ENCODE peak calls at places on chromosome 15, in eight cellular contexts. O is astrocyte of the spinal cord, B is amygdala, W is T1000, Q is MM.1S, S is posterior vena cava, T is RPMI8226, J is GM04503. G is an unnamed sample.
A peak's percentile ranks its signal among the peaks of the same experiment; 100 is the strongest.

GRCh38 chr15:64354683-64355558 is 1.1 kb downstream of the CSNK1G1 start:
- DNase-seq in O (no peak), B (no peak), W (no peak), Q (no peak), S (no peak), T (peak; percentile 38), J (no peak), G (no peak)

GRCh38 chr15:86650084-86650483 is 570.4 kb downstream of the AGBL1 start:
- DNase-seq in O (no peak), B (no peak), W (no peak), Q (peak; percentile 43), S (no peak), T (peak; percentile 11), J (no peak), G (no peak)

GRCh38 chr15:74782596-74783071 is 754 bp downstream of the CSK start:
- DNase-seq in O (no peak), B (no peak), W (no peak), Q (no peak), S (no peak), T (no peak), J (no peak), G (no peak)

GRCh38 chr15:31374986-31375385 is 48.4 kb downstream of the KLF13 start:
- DNase-seq in O (no peak), B (no peak), W (no peak), Q (no peak), S (peak; percentile 64), T (no peak), J (no peak), G (no peak)

GRCh38 chr15:94198633-94199032 is 32.7 kb upstream of the MCTP2 start:
- DNase-seq in O (no peak), B (no peak), W (no peak), Q (no peak), S (no peak), T (no peak), J (no peak), G (no peak)

GRCh38 chr15:38828031-38828532 is 263.5 kb upstream of the RASGRP1 start:
- DNase-seq in O (no peak), B (no peak), W (no peak), Q (no peak), S (no peak), T (no peak), J (no peak), G (no peak)

GRCh38 chr15:43799209-43799944 is 643 bp downstream of the SERINC4 start:
- DNase-seq in O (no peak), B (no peak), W (no peak), Q (no peak), S (no peak), T (no peak), J (no peak), G (no peak)

GRCh38 chr15:39466428-39466827 is 114.5 kb upstream of the THBS1 start:
- DNase-seq in O (no peak), B (no peak), W (no peak), Q (no peak), S (peak; percentile 90), T (no peak), J (no peak), G (no peak)

GRCh38 chr15:63791236-63791635 is 42.5 kb downstream of the HERC1 start:
- DNase-seq in O (peak; percentile 12), B (no peak), W (no peak), Q (no peak), S (no peak), T (no peak), J (no peak), G (no peak)

GRCh38 chr15:27028836-27029482 is 58.0 kb downstream of the GABRG3 start:
- DNase-seq in O (peak; percentile 14), B (no peak), W (no peak), Q (peak; percentile 65), S (no peak), T (peak; percentile 48), J (no peak), G (no peak)

GRCh38 chr15:58762731-58763130 is 8.4 kb upstream of the MINDY2 start:
- DNase-seq in O (no peak), B (no peak), W (no peak), Q (no peak), S (no peak), T (no peak), J (no peak), G (no peak)

GRCh38 chr15:50764331-50765201 is 940 bp downstream of the SPPL2A start:
- DNase-seq in O (peak; percentile 33), B (no peak), W (no peak), Q (peak; percentile 83), S (no peak), T (peak; percentile 73), J (no peak), G (no peak)

GRCh38 chr15:75584121-75584520 is 5.0 kb upstream of the PTPN9 start:
- DNase-seq in O (no peak), B (no peak), W (no peak), Q (no peak), S (no peak), T (no peak), J (no peak), G (no peak)

GRCh38 chr15:66959066-66959465 is 106.3 kb upstream of the SMAD3 start:
- DNase-seq in O (no peak), B (no peak), W (no peak), Q (no peak), S (no peak), T (no peak), J (no peak), G (no peak)

GRCh38 chr15:101091080-101092017 is 160.5 kb downstream of the CHSY1 start:
- DNase-seq in O (peak; percentile 90), B (no peak), W (no peak), Q (no peak), S (peak; percentile 92), T (no peak), J (peak; percentile 77), G (no peak)

GRCh38 chr15:38652998-38653397 is 88.4 kb upstream of the RASGRP1 start:
- DNase-seq in O (no peak), B (no peak), W (no peak), Q (no peak), S (no peak), T (no peak), J (no peak), G (no peak)

GRCh38 chr15:62121273-62122015 is 43.6 kb downstream of the C2CD4B start:
- DNase-seq in O (no peak), B (no peak), W (no peak), Q (peak; percentile 48), S (no peak), T (peak; percentile 71), J (no peak), G (no peak)

GRCh38 chr15:77266708-77267387 is 153.1 kb downstream of the PEAK1 start:
- DNase-seq in O (peak; percentile 96), B (no peak), W (peak; percentile 46), Q (no peak), S (no peak), T (no peak), J (peak; percentile 69), G (no peak)

GRCh38 chr15:63503739-63504246 is 600 bp upstream of the USP3 start:
- DNase-seq in O (peak; percentile 75), B (no peak), W (no peak), Q (peak; percentile 67), S (no peak), T (peak; percentile 84), J (no peak), G (peak; percentile 71)

GRCh38 chr15:64807751-64808222 is 17.7 kb downstream of the PIF1 start:
- DNase-seq in O (no peak), B (no peak), W (no peak), Q (no peak), S (no peak), T (no peak), J (no peak), G (no peak)

GRCh38 chr15:63187589-63188226 is 1.7 kb upstream of the RAB8B start:
- DNase-seq in O (no peak), B (no peak), W (no peak), Q (no peak), S (no peak), T (no peak), J (no peak), G (no peak)

GRCh38 chr15:88746451-88746850 is 56.8 kb upstream of the ACAN start:
- DNase-seq in O (no peak), B (no peak), W (no peak), Q (no peak), S (no peak), T (no peak), J (no peak), G (no peak)

GRCh38 chr15:65110676-65111292 is 4.2 kb downstream of the UBAP1L start:
- DNase-seq in O (peak; percentile 15), B (no peak), W (no peak), Q (no peak), S (no peak), T (no peak), J (no peak), G (no peak)

GRCh38 chr15:48250640-48251076 is 44.6 kb downstream of the SLC12A1 start:
- DNase-seq in O (peak; percentile 82), B (no peak), W (peak; percentile 12), Q (peak; percentile 65), S (no peak), T (peak; percentile 66), J (peak; percentile 27), G (no peak)

GRCh38 chr15:91271565-91272153 is 171.6 kb downstream of the SV2B start:
- DNase-seq in O (peak; percentile 73), B (peak; percentile 28), W (peak; percentile 3), Q (peak; percentile 72), S (no peak), T (peak; percentile 79), J (no peak), G (peak; percentile 17)

GRCh38 chr15:61584410-61584809 is 355.3 kb upstream of the RORA start:
- DNase-seq in O (peak; percentile 5), B (no peak), W (no peak), Q (peak; percentile 20), S (no peak), T (peak; percentile 24), J (no peak), G (no peak)

GRCh38 chr15:92574566-92574965 is 81.0 kb downstream of the FAM174B start:
- DNase-seq in O (no peak), B (no peak), W (no peak), Q (no peak), S (no peak), T (no peak), J (no peak), G (no peak)

GRCh38 chr15:85581495-85581894 is 201.1 kb downstream of the AKAP13 start:
- DNase-seq in O (no peak), B (no peak), W (no peak), Q (no peak), S (peak; percentile 88), T (no peak), J (no peak), G (no peak)

GRCh38 chr15:48643776-48644497 is 1.6 kb downstream of the FBN1 start:
- DNase-seq in O (no peak), B (no peak), W (no peak), Q (no peak), S (no peak), T (no peak), J (no peak), G (no peak)

GRCh38 chr15:28107111-28107893 is 8.2 kb upstream of the OCA2 start:
- DNase-seq in O (peak; percentile 41), B (no peak), W (no peak), Q (no peak), S (peak; percentile 82), T (no peak), J (no peak), G (no peak)

GRCh38 chr15:32704343-32705076 is 13.3 kb upstream of the GREM1 start:
- DNase-seq in O (peak; percentile 53), B (no peak), W (no peak), Q (no peak), S (no peak), T (no peak), J (peak; percentile 85), G (no peak)

GRCh38 chr15:99635145-99635544 is 69.4 kb downstream of the MEF2A start:
- DNase-seq in O (no peak), B (no peak), W (no peak), Q (no peak), S (no peak), T (no peak), J (no peak), G (no peak)

GRCh38 chr15:36544518-36545383 is 34.7 kb upstream of the CDIN1 start:
- DNase-seq in O (peak; percentile 7), B (no peak), W (no peak), Q (no peak), S (no peak), T (no peak), J (no peak), G (no peak)

GRCh38 chr15:68469162-68470048 is 37.4 kb upstream of the ITGA11 start:
- DNase-seq in O (peak; percentile 58), B (no peak), W (no peak), Q (no peak), S (no peak), T (no peak), J (peak; percentile 40), G (no peak)

G was measured in keratinocyte.